ENCODE peak calls at places on chromosomes 6 and 20, in eight cellular contexts. A is left ventricle myocardium inferior, T is GM06990, U is progenitor cell of endocrine pancreas, I is Calu3, S is fibroblast of mammary gland, L is fibroblast of lung, Y is epithelial cell of esophagus. O is an unnamed sample.

GRCh38 chr20:43007525-43007924 is 182.2 kb downstream of the PTPRT start:
- DNase-seq in U (no peak), Y (no peak), T (no peak), A (no peak), L (no peak), I (no peak), S (no peak), O (no peak)

GRCh38 chr6:18501313-18502013 is 114.3 kb downstream of the RNF144B start:
- DNase-seq in I (peak), U (no peak), Y (peak), L (peak), T (no peak), A (peak), S (peak), O (no peak)

GRCh38 chr6:31293343-31293742 is 21.5 kb upstream of the HLA-C start:
- DNase-seq in T (no peak), U (peak), S (peak), Y (peak), L (peak), A (no peak), I (peak), O (no peak)

GRCh38 chr6:31575952-31576684 is 753 bp downstream of the TNF start:
- DNase-seq in T (no peak), U (no peak), I (no peak), L (no peak), Y (no peak), A (no peak), S (no peak), O (no peak)

GRCh38 chr20:38890497-38890818 is 35.8 kb upstream of the FAM83D start:
- DNase-seq in Y (peak), I (no peak), T (no peak), U (no peak), L (no peak), S (no peak), A (no peak), O (no peak)

GRCh38 chr20:23200914-23201313 is 114.8 kb upstream of the CD93 start:
- DNase-seq in I (peak), U (peak), L (peak), T (no peak), A (no peak), S (peak), Y (peak), O (no peak)

GRCh38 chr20:17505664-17506517 is 25.3 kb downstream of the BFSP1 start:
- DNase-seq in S (peak), I (no peak), U (no peak), Y (peak), L (peak), A (no peak), T (no peak), O (no peak)

GRCh38 chr6:82957171-82957894 is 108.3 kb downstream of the UBE3D start:
- DNase-seq in U (no peak), Y (no peak), T (no peak), L (peak), S (peak), A (no peak), I (no peak), O (no peak)

GRCh38 chr6:21022343-21023107 is 488.3 kb downstream of the CDKAL1 start:
- DNase-seq in Y (peak), U (no peak), A (no peak), T (peak), S (peak), I (peak), L (peak), O (no peak)

GRCh38 chr20:16654858-16655257 is 75.0 kb upstream of the SNRPB2 start:
- DNase-seq in S (no peak), I (no peak), T (no peak), Y (no peak), U (no peak), L (no peak), A (no peak), O (no peak)

GRCh38 chr6:141653590-141653989 is 479.1 kb upstream of the GJE1 start:
- DNase-seq in U (no peak), T (no peak), L (no peak), I (no peak), S (peak), A (no peak), Y (peak), O (no peak)

GRCh38 chr6:140253096-140253495 is 878.6 kb upstream of the CITED2 start:
- DNase-seq in A (no peak), Y (peak), U (no peak), I (no peak), T (no peak), S (peak), L (peak), O (no peak)

GRCh38 chr6:162416845-162417537 is 310.6 kb downstream of the PRKN start:
- DNase-seq in L (no peak), A (no peak), I (no peak), T (no peak), U (no peak), Y (no peak), S (peak), O (no peak)

GRCh38 chr6:52077180-52077884 is 10.1 kb downstream of the PKHD1 start:
- DNase-seq in A (no peak), I (peak), L (no peak), S (no peak), T (no peak), Y (no peak), U (no peak), O (no peak)

GRCh38 chr20:51121272-51121671 is 98.4 kb upstream of the KCNG1 start:
- DNase-seq in T (no peak), S (no peak), U (no peak), I (no peak), Y (no peak), A (no peak), L (no peak), O (no peak)

GRCh38 chr6:42969431-42969830 is 8.9 kb downstream of the GNMT start:
- DNase-seq in S (no peak), U (no peak), T (no peak), L (no peak), A (no peak), I (no peak), Y (no peak), O (no peak)

GRCh38 chr6:37027036-37027720 is 21.7 kb downstream of the FGD2 start:
- DNase-seq in I (no peak), A (no peak), T (no peak), Y (peak), S (no peak), L (no peak), U (no peak), O (no peak)

GRCh38 chr20:22536956-22537756 is 47.2 kb downstream of the FOXA2 start:
- DNase-seq in U (no peak), Y (no peak), I (no peak), L (no peak), A (no peak), T (no peak), S (no peak), O (no peak)

GRCh38 chr6:166772518-166772917 is 145.5 kb upstream of the RPS6KA2 start:
- DNase-seq in A (no peak), I (peak), Y (no peak), U (no peak), T (no peak), S (no peak), L (no peak), O (no peak)

GRCh38 chr20:46694484-46694883 is 5.2 kb upstream of the TP53RK start:
- DNase-seq in I (peak), S (peak), Y (peak), L (no peak), T (no peak), U (no peak), A (no peak), O (no peak)

GRCh38 chr6:149847943-149848267 is 16.3 kb downstream of the LRP11 start:
- DNase-seq in S (peak), Y (no peak), I (no peak), L (peak), A (no peak), T (no peak), U (no peak), O (no peak)

GRCh38 chr20:2104236-2104635 is 2.6 kb downstream of the STK35 start:
- DNase-seq in L (no peak), U (no peak), A (no peak), Y (no peak), T (no peak), I (no peak), S (no peak), O (no peak)

GRCh38 chr20:24066075-24066700 is 77.6 kb upstream of the GGTLC1 start:
- DNase-seq in A (no peak), L (no peak), I (no peak), Y (no peak), T (no peak), U (no peak), S (no peak), O (no peak)

GRCh38 chr20:61719691-61720347 is 345.9 kb downstream of the TAF4 start:
- DNase-seq in I (no peak), T (no peak), L (peak), Y (no peak), A (no peak), U (no peak), S (no peak), O (no peak)

GRCh38 chr6:117595099-117595923 is 7.0 kb downstream of the GOPC start:
- DNase-seq in L (no peak), Y (no peak), T (no peak), A (no peak), U (no peak), I (no peak), S (no peak), O (no peak)

GRCh38 chr20:63778034-63778752 is 38.6 kb downstream of the SLC2A4RG start:
- DNase-seq in T (no peak), L (peak), Y (peak), U (no peak), S (no peak), I (no peak), A (no peak), O (no peak)

GRCh38 chr20:24131281-24131680 is 142.7 kb upstream of the GGTLC1 start:
- DNase-seq in T (no peak), S (no peak), I (no peak), U (no peak), L (no peak), Y (peak), A (no peak), O (no peak)

GRCh38 chr6:136333824-136334464 is 44.3 kb upstream of the BCLAF1 start:
- DNase-seq in S (no peak), Y (no peak), U (no peak), I (no peak), L (no peak), T (no peak), A (no peak), O (no peak)

GRCh38 chr20:62745959-62746288 is 37.3 kb downstream of the NTSR1 start:
- DNase-seq in L (no peak), I (no peak), U (no peak), S (no peak), T (no peak), Y (no peak), A (peak), O (no peak)

GRCh38 chr6:167331565-167331964 is 6.7 kb downstream of the TTLL2 start:
- DNase-seq in Y (no peak), S (no peak), I (no peak), U (no peak), T (no peak), L (no peak), A (no peak), O (no peak)

GRCh38 chr6:119727504-119728219 is 378.1 kb upstream of the MAN1A1 start:
- DNase-seq in I (peak), T (no peak), Y (peak), S (no peak), A (no peak), L (no peak), U (no peak), O (no peak)

GRCh38 chr6:81754906-81755305 is 2.4 kb upstream of the TENT5A start:
- DNase-seq in I (no peak), L (no peak), Y (no peak), S (no peak), U (no peak), A (no peak), T (no peak), O (no peak)

GRCh38 chr20:40960521-40960956 is 68.1 kb upstream of the TOP1 start:
- DNase-seq in T (no peak), Y (no peak), A (no peak), U (no peak), I (no peak), S (peak), L (peak), O (peak)

DNA sequence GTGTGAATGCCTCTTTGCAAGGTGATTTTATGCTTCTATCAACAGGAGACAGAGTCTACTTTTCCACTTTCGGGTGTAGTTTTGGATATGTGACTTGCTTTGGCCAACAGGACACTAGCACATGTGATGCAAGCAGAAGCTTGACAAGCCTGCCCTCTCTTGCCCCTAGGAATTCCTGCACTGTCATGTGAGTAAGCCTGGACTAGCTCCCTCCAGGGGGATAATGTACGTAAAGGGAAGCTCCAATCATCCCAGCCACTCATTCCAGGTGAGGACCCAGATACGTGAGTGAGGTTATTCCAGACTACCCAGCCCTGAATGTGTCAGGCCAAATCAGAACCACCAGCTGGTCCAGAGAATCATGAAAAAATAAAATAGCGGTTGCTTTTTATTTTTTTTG is 33.3 kb downstream of the BEND3 start:
- DNase-seq in Y (peak), U (no peak), A (no peak), S (peak), I (no peak), T (no peak), L (no peak), O (no peak)
- TF ChIP-seq CTCF in Y (peak), U (no peak), A (peak), S (no peak), I (no peak), T (no peak), L (no peak), O (no peak)

DNA sequence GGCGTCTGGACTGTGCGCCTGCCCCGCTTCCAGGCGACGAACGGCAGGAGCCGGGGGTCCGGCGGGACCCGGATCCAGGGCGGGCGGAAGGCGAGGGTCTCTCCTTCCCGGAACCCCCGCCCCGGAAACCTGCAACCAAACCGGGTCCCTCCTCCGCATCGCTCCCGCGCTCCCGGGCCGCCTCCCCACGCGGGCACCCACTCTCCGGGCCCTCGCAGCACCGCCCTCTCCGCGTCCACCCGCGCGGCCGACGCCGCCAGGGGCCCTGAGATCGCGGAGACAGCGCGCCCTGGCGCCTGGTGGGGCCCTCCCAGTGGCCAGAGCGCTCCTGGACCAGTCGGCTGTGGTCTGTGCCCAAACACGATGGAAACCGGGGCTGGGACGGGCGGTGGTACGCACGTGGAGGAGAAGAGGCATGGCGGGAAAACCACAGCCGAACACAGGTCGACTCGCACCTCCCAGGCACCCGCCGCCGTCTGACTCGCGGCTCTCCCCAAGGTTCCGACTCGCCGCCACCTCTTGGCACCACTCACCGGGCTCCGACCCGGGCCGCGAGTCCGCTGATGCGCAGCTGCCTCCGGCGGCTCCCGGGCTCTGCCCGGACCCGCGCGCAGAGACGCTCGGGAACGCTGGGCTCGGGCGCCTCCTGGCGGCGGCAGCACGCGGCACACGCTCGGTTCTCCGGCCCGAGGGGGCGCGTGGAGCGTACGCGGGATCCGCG is 7.9 kb downstream of the NKX2-2 start:
- DNase-seq in S (peak), T (no peak), I (peak), L (peak), Y (peak), U (peak), A (no peak), O (no peak)
- TF ChIP-seq CTCF in S (peak), T (peak), I (peak), L (peak), Y (peak), U (peak), A (peak), O (peak)

GRCh38 chr6:111606620-111607115 is 990 bp upstream of the TRAF3IP2 start:
- DNase-seq in U (no peak), L (no peak), Y (no peak), S (no peak), A (no peak), T (peak), I (no peak), O (no peak)
- TF ChIP-seq CTCF in U (no peak), L (no peak), Y (no peak), S (no peak), A (no peak), T (no peak), I (no peak), O (no peak)

GRCh38 chr6:156876302-156876701 is 99.1 kb downstream of the ARID1B start:
- DNase-seq in T (no peak), I (peak), Y (no peak), L (no peak), U (no peak), S (peak), A (peak), O (no peak)
- TF ChIP-seq CTCF in T (peak), I (peak), Y (peak), L (no peak), U (peak), S (peak), A (peak), O (peak)

O was measured in type B pancreatic cell.